ENCODE peak calls at places on chromosomes 12 and 14, in nine cellular contexts. D, H, O, T, F, A, Q, U and V are unnamed samples.
A peak's percentile ranks its signal among the peaks of the same experiment; 100 is the strongest.

GRCh38 chr14:68822132-68822651 is 29.3 kb upstream of the ZFP36L1 start:
- DNase-seq in D (no peak), H (no peak), O (peak; percentile 62), T (no peak), F (no peak), A (no peak), Q (no peak), U (no peak), V (no peak)

GRCh38 chr12:59041241-59042121 is 121.2 kb upstream of the LRIG3 start:
- DNase-seq in D (no peak), H (no peak), O (no peak), T (peak; percentile 96), F (no peak), A (no peak), Q (no peak), U (no peak), V (no peak)

GRCh38 chr12:93197067-93197593 is 180.6 kb upstream of the NUDT4 start:
- DNase-seq in D (no peak), H (no peak), O (no peak), T (peak; percentile 54), F (no peak), A (no peak), Q (no peak), U (no peak), V (no peak)

GRCh38 chr14:50036211-50036610 is 80.2 kb downstream of the VCPKMT start:
- DNase-seq in D (no peak), H (peak; percentile 63), O (no peak), T (no peak), F (no peak), A (no peak), Q (no peak), U (no peak), V (no peak)

GRCh38 chr14:59482471-59483331 is 1.5 kb downstream of the L3HYPDH start:
- DNase-seq in D (peak; percentile 32), H (no peak), O (no peak), T (peak; percentile 95), F (peak; percentile 56), A (peak; percentile 58), Q (no peak), U (no peak), V (peak; percentile 57)

GRCh38 chr14:34172477-34173368 is 221.8 kb upstream of the EGLN3 start:
- DNase-seq in D (no peak), H (no peak), O (no peak), T (no peak), F (no peak), A (no peak), Q (no peak), U (no peak), V (no peak)

GRCh38 chr12:104793280-104793679 is 164.8 kb downstream of the SLC41A2 start:
- DNase-seq in D (no peak), H (no peak), O (no peak), T (peak; percentile 9), F (no peak), A (no peak), Q (no peak), U (no peak), V (no peak)

GRCh38 chr14:104428333-104428851 is 151.2 kb upstream of the C14orf180 start:
- DNase-seq in D (no peak), H (peak; percentile 19), O (no peak), T (no peak), F (no peak), A (no peak), Q (no peak), U (no peak), V (no peak)

GRCh38 chr12:6070472-6071257 is 53.8 kb downstream of the VWF start:
- DNase-seq in D (no peak), H (no peak), O (no peak), T (no peak), F (no peak), A (peak; percentile 75), Q (no peak), U (no peak), V (no peak)

GRCh38 chr12:23722655-23723054 is 226.8 kb downstream of the SOX5 start:
- DNase-seq in D (no peak), H (no peak), O (no peak), T (no peak), F (no peak), A (no peak), Q (no peak), U (no peak), V (peak; percentile 29)

GRCh38 chr12:115871714-115872113 is 405.8 kb downstream of the MED13L start:
- DNase-seq in D (no peak), H (no peak), O (peak; percentile 21), T (peak; percentile 21), F (peak; percentile 66), A (peak; percentile 45), Q (no peak), U (no peak), V (peak; percentile 19)

GRCh38 chr12:79407671-79408622 is 282.8 kb downstream of the PAWR start:
- DNase-seq in D (peak; percentile 23), H (peak; percentile 57), O (no peak), T (peak; percentile 91), F (peak; percentile 50), A (peak; percentile 74), Q (no peak), U (peak; percentile 64), V (peak; percentile 16)

DNA sequence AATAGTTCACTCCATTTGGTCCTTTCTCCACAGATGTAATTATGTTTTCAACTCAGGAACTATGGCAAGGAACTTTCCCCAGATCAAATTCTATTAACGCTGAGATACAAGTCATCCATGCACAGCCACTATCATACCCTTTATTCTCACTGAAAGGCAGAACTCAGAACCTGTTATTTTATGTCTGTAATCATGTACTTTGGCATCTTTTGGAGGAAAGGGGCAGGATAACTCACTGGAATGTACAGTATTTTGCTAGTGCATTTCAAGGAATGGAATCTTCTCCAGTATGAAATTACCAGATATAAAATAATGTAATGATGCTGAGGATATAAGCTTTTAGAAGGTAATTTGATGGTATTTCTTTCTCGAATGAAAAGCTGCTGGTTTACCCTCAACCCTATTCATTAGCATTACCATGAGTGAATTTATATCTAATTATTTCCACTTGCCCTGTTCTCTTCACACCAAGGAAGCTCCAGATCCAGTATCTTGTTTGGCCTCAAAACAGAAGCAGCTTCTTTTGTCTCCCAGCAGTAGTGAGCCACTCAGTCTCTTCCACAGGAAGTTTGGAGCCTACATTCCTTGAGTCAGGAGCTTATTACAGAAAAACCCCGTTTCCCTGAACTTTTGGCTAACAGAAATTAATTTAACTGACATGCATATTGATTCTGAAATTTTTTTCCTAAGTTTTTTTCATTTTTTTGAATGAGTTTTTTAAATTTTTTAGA is 10.0 kb upstream of the AMHR2 start:
- DNase-seq in D (no peak), H (no peak), O (no peak), T (no peak), F (no peak), A (no peak), Q (no peak), U (peak; percentile 0), V (no peak)
- TF ChIP-seq POLR2A in D (no peak), H (no peak), O (no peak), T (no peak), F (no peak), A (no peak), Q (no peak), U (no peak), V (no peak)

GRCh38 chr12:113424915-113425823 is 3.0 kb downstream of the SDSL start:
- DNase-seq in D (peak; percentile 56), H (peak; percentile 61), O (no peak), T (peak; percentile 48), F (peak; percentile 58), A (peak; percentile 16), Q (no peak), U (no peak), V (peak; percentile 84)

GRCh38 chr12:113422929-113423669 is 919 bp downstream of the SDSL start:
- DNase-seq in D (no peak), H (no peak), O (no peak), T (peak; percentile 9), F (no peak), A (no peak), Q (no peak), U (no peak), V (peak; percentile 64)

GRCh38 chr12:113420996-113421595 is 1.1 kb upstream of the SDSL start:
- DNase-seq in D (no peak), H (no peak), O (no peak), T (no peak), F (no peak), A (peak; percentile 13), Q (no peak), U (no peak), V (peak; percentile 94)

GRCh38 chr12:113425960-113426453 is 3.8 kb downstream of the SDSL start:
- DNase-seq in D (no peak), H (no peak), O (no peak), T (no peak), F (no peak), A (no peak), Q (no peak), U (no peak), V (no peak)

GRCh38 chr12:113422030-113422900 is at the start of gene SDSL:
- DNase-seq in D (peak; percentile 56), H (peak; percentile 73), O (peak; percentile 51), T (peak; percentile 80), F (peak; percentile 80), A (peak; percentile 48), Q (peak; percentile 19), U (peak; percentile 80), V (peak; percentile 85)
- TF ChIP-seq POLR2A in D (no peak), H (no peak), O (peak; percentile 36), T (no peak), F (peak; percentile 67), A (peak; percentile 56), Q (peak; percentile 29), U (no peak), V (peak; percentile 88)

GRCh38 chr12:123472438-123472849 is 14.5 kb downstream of the SNRNP35 start:
- DNase-seq in D (no peak), H (no peak), O (no peak), T (no peak), F (no peak), A (peak; percentile 86), Q (no peak), U (no peak), V (no peak)
- TF ChIP-seq POLR2A in D (no peak), H (no peak), O (no peak), T (no peak), F (no peak), A (peak; percentile 32), Q (no peak), U (no peak), V (no peak)

GRCh38 chr14:23237772-23238594 is at the start of gene RNF212B:
- DNase-seq in D (peak; percentile 86), H (peak; percentile 99), O (peak; percentile 68), T (peak; percentile 44), F (peak; percentile 85), A (peak; percentile 80), Q (peak; percentile 64), U (peak; percentile 96), V (peak; percentile 91)
- TF ChIP-seq POLR2A in D (no peak), H (no peak), O (no peak), T (no peak), F (no peak), A (no peak), Q (no peak), U (no peak), V (no peak)